ENCODE peak calls at places on chromosomes 2 and 18, in five cellular contexts. Q is HS-5; I is CD4-positive, CD25-positive, alpha-beta regulatory T cell; S is GM23248; M is MCF 10A. C is an unnamed sample.

GRCh38 chr2:168758970-168759820 is 43.2 kb upstream of the NOSTRIN start:
- DNase-seq in M (peak; percentile 67), I (peak; percentile 47), S (peak; percentile 77), Q (peak; percentile 10), C (no peak)

GRCh38 chr2:159076233-159076632 is 107.8 kb downstream of the TANC1 start:
- DNase-seq in Q (peak; percentile 50), I (no peak), S (peak; percentile 66), M (peak; percentile 64), C (no peak)

GRCh38 chr2:212667751-212668316 is 129.2 kb upstream of the ERBB4 start:
- DNase-seq in S (no peak), M (no peak), I (no peak), Q (no peak), C (no peak)

GRCh38 chr2:31197166-31197565 is 20.1 kb downstream of the CAPN14 start:
- DNase-seq in I (no peak), M (no peak), S (no peak), Q (no peak), C (no peak)

GRCh38 chr2:101307950-101308431 is 510 bp downstream of the RNF149 start:
- DNase-seq in I (peak; percentile 44), Q (no peak), M (no peak), S (peak; percentile 51), C (no peak)

GRCh38 chr2:86176583-86176982 is 18.7 kb downstream of the IMMT start:
- DNase-seq in Q (no peak), S (peak; percentile 18), M (no peak), I (no peak), C (no peak)

GRCh38 chr2:33372940-33373553 is 103.4 kb upstream of the RASGRP3 start:
- DNase-seq in I (peak; percentile 27), M (peak; percentile 73), S (no peak), Q (no peak), C (no peak)

GRCh38 chr2:190959911-190960788 is 53.8 kb downstream of the STAT1 start:
- DNase-seq in S (no peak), I (no peak), Q (no peak), M (no peak), C (no peak)

GRCh38 chr18:27005589-27005988 is 140.1 kb upstream of the AQP4 start:
- DNase-seq in M (peak; percentile 35), I (no peak), S (peak; percentile 22), Q (no peak), C (no peak)

GRCh38 chr2:160254363-160254762 is 54.3 kb upstream of the ITGB6 start:
- DNase-seq in M (no peak), Q (no peak), S (no peak), I (no peak), C (no peak)

GRCh38 chr2:24456610-24457556 is 34.2 kb upstream of the NCOA1 start:
- DNase-seq in I (no peak), M (peak; percentile 84), Q (peak; percentile 40), S (peak; percentile 92), C (peak; percentile 17)

GRCh38 chr18:61658431-61658830 is 234.4 kb downstream of the RNF152 start:
- DNase-seq in M (no peak), S (no peak), Q (no peak), I (no peak), C (no peak)

GRCh38 chr2:29839306-29839705 is 82.1 kb downstream of the ALK start:
- DNase-seq in S (no peak), M (no peak), I (no peak), Q (no peak), C (no peak)

C was measured in HS-27A.